ENCODE peak calls at places on chromosomes 13 and 19, in ten cellular contexts. P is transverse colon; H is PC-3; U is heart right ventricle; T is mammary epithelial cell; B is endodermal cell; R is psoas muscle; J is CD8-positive, alpha-beta memory T cell; I is mesendoderm; L is fibroblast of lung. S is an unnamed sample. For H3K27me3, the result is how much of the 10 kb centered on the place peaks cover.

GRCh38 chr13:50033696-50034095 is 18.5 kb downstream of the KCNRG start:
- DNase-seq in P (no peak), H (no peak), U (no peak), T (no peak), B (no peak), R (no peak), J (no peak), I (no peak), L (peak), S (peak)

GRCh38 chr19:46270521-46271256 is 26.2 kb upstream of the HIF3A start:
- DNase-seq in P (no peak), H (no peak), U (no peak), T (no peak), B (no peak), R (no peak), J (no peak), I (peak), L (no peak), S (no peak)

GRCh38 chr13:99854376-99854775 is 117.2 kb downstream of the ZIC5 start:
- DNase-seq in P (no peak), H (no peak), U (no peak), T (no peak), B (no peak), R (no peak), J (no peak), I (no peak), L (no peak), S (no peak)

GRCh38 chr13:50955807-50956206 is 46.2 kb downstream of the RNASEH2B start:
- DNase-seq in P (no peak), H (no peak), U (no peak), T (no peak), B (no peak), R (no peak), J (no peak), I (no peak), L (no peak), S (no peak)

GRCh38 chr13:40187836-40188591 is 478.4 kb downstream of the FOXO1 start:
- DNase-seq in P (no peak), H (no peak), U (no peak), T (no peak), B (peak), R (no peak), J (peak), I (no peak), L (peak), S (no peak)

GRCh38 chr19:10551698-10552301 is 8.1 kb downstream of the ATG4D start:
- DNase-seq in P (peak), H (peak), U (no peak), T (peak), B (peak), R (no peak), J (peak), I (peak), L (no peak), S (no peak)

GRCh38 chr13:75507027-75508001 is 25.3 kb upstream of the TBC1D4 start:
- DNase-seq in P (no peak), H (no peak), U (no peak), T (no peak), B (no peak), R (no peak), J (no peak), I (no peak), L (no peak), S (no peak)

GRCh38 chr13:113506025-113506685 is 15.6 kb upstream of the DCUN1D2 start:
- DNase-seq in P (no peak), H (no peak), U (no peak), T (no peak), B (no peak), R (no peak), J (no peak), I (no peak), L (no peak), S (no peak)

GRCh38 chr19:5251096-5252065 is 89.2 kb downstream of the PTPRS start:
- DNase-seq in P (no peak), H (no peak), U (no peak), T (no peak), B (peak), R (no peak), J (no peak), I (peak), L (no peak), S (no peak)

GRCh38 chr19:28963481-28964245 is 249.3 kb downstream of the UQCRFS1 start:
- DNase-seq in P (no peak), H (no peak), U (no peak), T (no peak), B (peak), R (no peak), J (no peak), I (no peak), L (no peak), S (no peak)

GRCh38 chr13:110125157-110125556 is 181.8 kb downstream of the COL4A1 start:
- DNase-seq in P (no peak), H (no peak), U (no peak), T (no peak), B (no peak), R (no peak), J (no peak), I (no peak), L (peak), S (no peak)

GRCh38 chr13:83531022-83531421 is 351.3 kb downstream of the SLITRK1 start:
- DNase-seq in P (no peak), H (no peak), U (no peak), T (no peak), B (peak), R (no peak), J (no peak), I (peak), L (no peak), S (no peak)

GRCh38 chr13:41802684-41803554 is 158.0 kb downstream of the VWA8 start:
- DNase-seq in P (no peak), H (peak), U (no peak), T (peak), B (no peak), R (no peak), J (no peak), I (peak), L (peak), S (peak)

GRCh38 chr13:91375119-91375729 is 23.2 kb upstream of the GPC5 start:
- DNase-seq in P (no peak), H (peak), U (no peak), T (no peak), B (no peak), R (no peak), J (no peak), I (peak), L (no peak), S (no peak)

GRCh38 chr19:872266-872951 is 12.9 kb downstream of the CFD start:
- DNase-seq in P (peak), H (peak), U (peak), T (peak), B (peak), R (peak), J (peak), I (peak), L (peak), S (no peak)

GRCh38 chr19:4189641-4190040 is 7.2 kb downstream of the ANKRD24 start:
- DNase-seq in P (no peak), H (no peak), U (no peak), T (no peak), B (no peak), R (no peak), J (no peak), I (no peak), L (no peak), S (no peak)
- H3K27me3 ChIP-seq in P (under half), H (under half), U (under half), T (under half), B (under half), R (under half), J (under half), I (under half), L (under half), S (under half)

GRCh38 chr19:3389876-3390361 is 23.5 kb downstream of the NFIC start:
- DNase-seq in P (no peak), H (no peak), U (no peak), T (no peak), B (peak), R (peak), J (no peak), I (peak), L (no peak), S (no peak)
- H3K27ac ChIP-seq in P (peak), H (no peak), U (peak), T (no peak), B (no peak), R (peak), J (no peak), I (no peak), L (peak), S (no peak)

GRCh38 chr19:35566738-35567137 is 3.3 kb upstream of the ATP4A start:
- DNase-seq in P (no peak), H (no peak), U (no peak), T (no peak), B (no peak), R (no peak), J (no peak), I (no peak), L (no peak), S (no peak)
- H3K27me3 ChIP-seq in P (under half), H (under half), U (half or more), T (under half), B (under half), R (under half), J (under half), I (under half), L (under half), S (under half)

DNA sequence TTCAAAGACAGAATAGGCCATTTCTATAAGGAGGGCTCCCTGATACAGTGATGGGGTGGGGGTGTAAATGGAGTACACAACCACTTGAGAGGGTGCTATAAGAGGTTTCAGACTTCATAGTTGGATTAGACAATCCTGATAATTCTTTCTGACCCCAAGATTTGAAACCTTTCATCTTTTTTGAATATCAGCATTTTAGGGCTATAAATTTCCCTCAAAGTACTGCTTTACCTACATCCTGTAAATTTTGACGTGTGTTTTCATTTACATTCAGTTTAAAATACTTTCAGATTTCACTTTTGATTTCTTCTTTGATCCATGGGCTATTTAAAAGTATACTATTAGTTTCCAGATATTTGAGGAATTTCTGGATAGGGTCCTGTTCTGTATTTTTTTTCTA is 40.0 kb upstream of the SIN3B start:
- DNase-seq in P (no peak), H (no peak), U (no peak), T (no peak), B (no peak), R (no peak), J (no peak), I (no peak), L (no peak), S (no peak)
- H3K27ac ChIP-seq in P (no peak), H (no peak), U (no peak), T (no peak), B (no peak), R (no peak), J (no peak), I (no peak), L (no peak), S (no peak)

DNA sequence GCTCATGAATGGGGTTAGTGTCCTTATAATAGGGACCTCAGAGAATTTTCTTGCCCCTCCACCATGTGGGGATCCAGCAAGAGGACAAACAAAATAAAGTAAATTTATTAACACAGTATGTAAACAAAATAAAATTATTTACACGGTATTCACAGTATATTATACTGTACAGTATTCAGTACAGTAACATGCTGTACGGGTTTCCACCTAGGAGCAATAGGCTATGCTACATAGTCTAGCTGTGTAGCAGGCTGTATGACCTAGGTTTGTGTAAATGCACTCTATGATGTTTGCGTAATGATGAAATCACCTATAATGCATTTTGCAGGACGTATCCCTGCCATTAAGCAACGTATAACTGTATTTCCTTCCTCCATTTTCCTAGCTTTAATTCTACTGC is 11.8 kb upstream of the DIAPH3 start:
- DNase-seq in P (no peak), H (no peak), U (no peak), T (no peak), B (no peak), R (no peak), J (no peak), I (no peak), L (no peak), S (no peak)
- H3K27me3 ChIP-seq in P (under half), H (under half), U (under half), T (under half), B (under half), R (under half), J (under half), I (under half), L (under half), S (under half)

S was measured in brain microvascular endothelial cell.